ENCODE peak calls at places on chromosomes 6 and 20, in seven cellular contexts. S, Q, M, E, J, D and N are unnamed samples.

GRCh38 chr6:169964440-169965212 is 213.2 kb downstream of the ERMARD start:
- DNase-seq in S (no peak), Q (no peak), M (no peak), E (no peak), J (no peak), D (peak; percentile 10), N (no peak)

GRCh38 chr6:35087361-35088280 is 53.5 kb downstream of the TCP11 start:
- DNase-seq in S (no peak), Q (no peak), M (no peak), E (peak; percentile 70), J (no peak), D (no peak), N (peak; percentile 16)

GRCh38 chr6:9540534-9541126 is 874.2 kb downstream of the TFAP2A start:
- DNase-seq in S (peak; percentile 47), Q (no peak), M (peak; percentile 58), E (no peak), J (no peak), D (no peak), N (no peak)

GRCh38 chr6:169175360-169175887 is 78.2 kb downstream of the THBS2 start:
- DNase-seq in S (no peak), Q (no peak), M (no peak), E (no peak), J (no peak), D (no peak), N (no peak)

GRCh38 chr6:9347608-9348007 is 912.3 kb upstream of the SLC35B3 start:
- DNase-seq in S (no peak), Q (no peak), M (no peak), E (no peak), J (no peak), D (no peak), N (no peak)

GRCh38 chr6:104943781-104944180 is 13.1 kb upstream of the LIN28B start:
- DNase-seq in S (peak; percentile 2), Q (no peak), M (peak; percentile 31), E (no peak), J (no peak), D (no peak), N (no peak)

GRCh38 chr20:50113420-50114224 is 672 bp upstream of the UBE2V1 start:
- DNase-seq in S (no peak), Q (no peak), M (no peak), E (no peak), J (no peak), D (no peak), N (no peak)

GRCh38 chr20:38764563-38765355 is 16.5 kb downstream of the ACTR5 start:
- DNase-seq in S (peak; percentile 87), Q (no peak), M (peak; percentile 60), E (peak; percentile 91), J (no peak), D (no peak), N (no peak)

GRCh38 chr20:52923123-52923543 is 49.0 kb upstream of the TSHZ2 start:
- DNase-seq in S (no peak), Q (no peak), M (no peak), E (no peak), J (no peak), D (no peak), N (no peak)

GRCh38 chr20:50790651-50791277 is 4.1 kb upstream of the BCAS4 start:
- DNase-seq in S (peak; percentile 82), Q (peak; percentile 80), M (peak; percentile 73), E (peak; percentile 84), J (peak; percentile 51), D (peak; percentile 91), N (peak; percentile 92)

GRCh38 chr20:36676701-36677421 is 30.9 kb upstream of the SLA2 start:
- DNase-seq in S (peak; percentile 4), Q (no peak), M (no peak), E (no peak), J (no peak), D (no peak), N (no peak)

GRCh38 chr20:32527447-32528055 is 57.6 kb downstream of the NOL4L start:
- DNase-seq in S (no peak), Q (no peak), M (no peak), E (no peak), J (no peak), D (peak; percentile 41), N (no peak)

GRCh38 chr6:10315034-10315433 is 99.8 kb downstream of the TFAP2A start:
- DNase-seq in S (no peak), Q (no peak), M (no peak), E (no peak), J (no peak), D (no peak), N (no peak)

GRCh38 chr6:80446454-80447045 is 340.1 kb downstream of the BCKDHB start:
- DNase-seq in S (no peak), Q (no peak), M (no peak), E (no peak), J (no peak), D (no peak), N (no peak)

GRCh38 chr20:37223053-37223452 is 38.6 kb downstream of the GHRH start:
- DNase-seq in S (no peak), Q (no peak), M (no peak), E (peak; percentile 42), J (no peak), D (no peak), N (no peak)

GRCh38 chr6:684831-685636 is 7.9 kb downstream of the EXOC2 start:
- DNase-seq in S (no peak), Q (no peak), M (peak; percentile 40), E (no peak), J (peak; percentile 53), D (no peak), N (no peak)

GRCh38 chr6:82331031-82331773 is 32.4 kb upstream of the TPBG start:
- DNase-seq in S (no peak), Q (no peak), M (no peak), E (no peak), J (no peak), D (no peak), N (no peak)

GRCh38 chr20:63957004-63957689 is 931 bp upstream of the UCKL1 start:
- DNase-seq in S (peak; percentile 73), Q (no peak), M (peak; percentile 69), E (peak; percentile 71), J (no peak), D (peak; percentile 80), N (peak; percentile 67)

GRCh38 chr6:168699631-168700315 is 258.8 kb downstream of the SMOC2 start:
- DNase-seq in S (no peak), Q (peak; percentile 57), M (no peak), E (peak; percentile 19), J (no peak), D (peak; percentile 78), N (no peak)

GRCh38 chr20:8153281-8153908 is 21.3 kb downstream of the PLCB1 start:
- DNase-seq in S (no peak), Q (no peak), M (peak; percentile 88), E (no peak), J (peak; percentile 51), D (no peak), N (no peak)

GRCh38 chr20:8155848-8156602 is 24.0 kb downstream of the PLCB1 start:
- DNase-seq in S (no peak), Q (no peak), M (peak; percentile 52), E (no peak), J (no peak), D (no peak), N (no peak)

GRCh38 chr20:8155229-8155628 is 23.2 kb downstream of the PLCB1 start:
- DNase-seq in S (no peak), Q (no peak), M (peak; percentile 53), E (no peak), J (no peak), D (no peak), N (no peak)

GRCh38 chr20:8154636-8155035 is 22.6 kb downstream of the PLCB1 start:
- DNase-seq in S (no peak), Q (no peak), M (no peak), E (no peak), J (no peak), D (no peak), N (no peak)

GRCh38 chr20:8156603-8157079 is 24.6 kb downstream of the PLCB1 start:
- DNase-seq in S (peak; percentile 31), Q (no peak), M (peak; percentile 64), E (peak; percentile 32), J (peak; percentile 23), D (no peak), N (no peak)
- H3K4me1 ChIP-seq in S (peaks cover 24% of the 10 kb centered on the region), Q (peaks cover 39% of the 10 kb centered on the region), M (peaks cover 64% of the 10 kb centered on the region), E (peaks cover 54% of the 10 kb centered on the region), J (no peaks in the 10 kb centered on the region), D (no peaks in the 10 kb centered on the region), N (peaks cover 45% of the 10 kb centered on the region)

GRCh38 chr6:2990932-2991506 is 8.7 kb upstream of the NQO2 start:
- DNase-seq in S (no peak), Q (no peak), M (no peak), E (no peak), J (no peak), D (no peak), N (no peak)
- H3K4me3 ChIP-seq in S (no peak overlapping the region), Q (peak overlapping the region; percentile 80), M (peak overlapping the region; percentile 68), E (peak overlapping the region; percentile 61), J (peak overlapping the region; percentile 71), D (peak overlapping the region; percentile 51), N (peak overlapping the region; percentile 80)

DNA sequence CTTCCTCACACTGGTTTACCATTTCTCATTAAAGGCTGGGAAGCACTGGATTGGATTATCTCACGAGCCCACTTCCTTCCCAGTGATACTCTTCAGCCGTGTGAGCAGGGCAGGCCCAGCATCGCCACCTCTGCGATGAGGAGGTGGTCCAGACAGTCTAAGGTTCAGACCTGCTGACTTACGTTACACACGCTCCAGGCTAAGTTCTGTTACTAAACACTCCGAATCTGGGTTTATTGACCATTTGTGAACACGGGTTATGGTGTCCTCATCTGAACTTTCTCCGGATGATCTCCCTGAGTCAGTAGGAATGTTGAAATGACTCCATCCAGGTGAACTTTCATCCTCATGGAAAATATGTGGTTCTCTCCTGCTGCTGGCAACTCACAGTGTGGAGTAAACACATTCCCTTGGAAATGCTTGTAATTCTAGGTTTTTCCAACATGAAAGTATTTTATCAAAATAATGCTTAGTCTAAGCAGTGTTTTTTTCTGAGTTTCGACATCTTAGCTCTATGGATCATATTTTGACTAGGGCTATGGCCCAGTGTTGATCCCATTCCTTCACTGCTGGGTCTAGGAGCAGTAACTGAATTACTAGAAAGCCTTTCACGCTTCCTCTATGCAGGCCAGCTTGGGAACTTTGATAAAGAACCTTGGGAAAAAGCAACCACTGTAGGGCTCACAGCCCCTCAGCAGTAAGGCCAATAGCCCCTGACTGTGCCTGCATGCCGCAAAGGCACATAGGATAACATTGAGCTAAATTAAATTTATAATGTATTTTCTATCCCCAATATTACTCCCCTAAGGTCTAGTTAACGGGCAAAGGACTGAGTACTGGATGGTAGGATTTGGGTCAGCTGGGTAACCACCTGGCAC is 37.7 kb upstream of the PXDC1 start:
- DNase-seq in S (no peak), Q (no peak), M (no peak), E (no peak), J (no peak), D (no peak), N (no peak)
- TF ChIP-seq POLR2A in S (no peak), Q (no peak), M (no peak), E (no peak), J (no peak), D (no peak), N (no peak)

DNA sequence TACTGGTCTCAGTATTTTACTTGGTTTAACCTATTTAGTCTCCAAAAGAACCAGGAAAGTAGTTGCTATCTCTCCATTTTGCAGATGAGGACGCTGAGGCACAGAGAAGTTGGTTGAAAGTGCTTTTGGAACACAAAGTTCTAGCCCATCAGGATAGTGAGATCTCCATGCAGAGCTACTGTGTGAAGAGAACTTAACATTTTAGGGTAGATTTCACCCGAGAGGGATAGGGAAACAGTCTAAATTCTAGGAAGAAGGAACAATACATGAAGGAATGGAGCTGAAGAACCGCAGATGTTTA is 65.1 kb downstream of the PHACTR2 start:
- DNase-seq in S (no peak), Q (no peak), M (no peak), E (no peak), J (no peak), D (no peak), N (no peak)
- H3K4me1 ChIP-seq in S (peaks cover 30% of the 10 kb centered on the region), Q (peaks cover 63% of the 10 kb centered on the region), M (peaks cover 3% of the 10 kb centered on the region), E (peaks cover 61% of the 10 kb centered on the region), J (no peaks in the 10 kb centered on the region), D (peaks cover 24% of the 10 kb centered on the region), N (peaks cover 35% of the 10 kb centered on the region)

GRCh38 chr20:45497971-45498494 is 17.4 kb downstream of the SPINT3 start:
- DNase-seq in S (no peak), Q (no peak), M (no peak), E (no peak), J (no peak), D (no peak), N (no peak)
- H3K4me3 ChIP-seq in S (no peak overlapping the region), Q (no peak overlapping the region), M (no peak overlapping the region), E (no peak overlapping the region), J (no peak overlapping the region), D (no peak overlapping the region), N (no peak overlapping the region)